ENCODE peak calls at places on chromosomes 2 and 18, in five cellular contexts. Q is NCI-H1694 treated with DMSO at 0.1 percent for 48 hours, N is thoracic aorta, W is uterus, V is cardiac muscle cell. H is an unnamed sample.

GRCh38 chr2:121019073-121019472 is 265.9 kb downstream of the TFCP2L1 start:
- DNase-seq in Q (no peak), N (no peak), W (no peak), V (peak), H (no peak)

GRCh38 chr2:113255140-113256070 is 23.3 kb downstream of the PAX8 start:
- DNase-seq in Q (no peak), N (no peak), W (no peak), V (peak), H (no peak)

GRCh38 chr2:26674002-26674751 is 18.3 kb upstream of the KCNK3 start:
- DNase-seq in Q (no peak), N (no peak), W (no peak), V (no peak), H (no peak)

GRCh38 chr2:85799215-85799956 is 45.6 kb downstream of the ATOH8 start:
- DNase-seq in Q (no peak), N (no peak), W (no peak), V (no peak), H (peak)

GRCh38 chr2:37768491-37768925 is 97.1 kb upstream of the CDC42EP3 start:
- DNase-seq in Q (no peak), N (peak), W (peak), V (peak), H (no peak)

GRCh38 chr18:74546751-74547530 is 12.6 kb downstream of the CNDP1 start:
- DNase-seq in Q (no peak), N (no peak), W (peak), V (peak), H (no peak)

GRCh38 chr2:54634564-54635511 is 88.6 kb upstream of the EML6 start:
- DNase-seq in Q (no peak), N (no peak), W (no peak), V (peak), H (no peak)

GRCh38 chr2:39107724-39108273 is 13.1 kb downstream of the SOS1 start:
- DNase-seq in Q (no peak), N (no peak), W (no peak), V (no peak), H (no peak)

GRCh38 chr18:25862881-25863600 is 227.4 kb downstream of the SS18 start:
- DNase-seq in Q (no peak), N (no peak), W (no peak), V (no peak), H (no peak)

GRCh38 chr2:107325983-107326786 is 440.2 kb upstream of the ST6GAL2 start:
- DNase-seq in Q (no peak), N (no peak), W (no peak), V (peak), H (no peak)

GRCh38 chr18:33751613-33752221 is 173.7 kb downstream of the ASXL3 start:
- DNase-seq in Q (peak), N (no peak), W (no peak), V (peak), H (no peak)

GRCh38 chr2:227766361-227766883 is 20.7 kb downstream of the SCYGR8 start:
- DNase-seq in Q (peak), N (peak), W (peak), V (peak), H (peak)

GRCh38 chr2:164498841-164499240 is 122.4 kb downstream of the GRB14 start:
- DNase-seq in Q (no peak), N (no peak), W (no peak), V (no peak), H (no peak)

GRCh38 chr2:222295368-222296041 is 3.3 kb downstream of the PAX3 start:
- DNase-seq in Q (no peak), N (no peak), W (no peak), V (no peak), H (no peak)

GRCh38 chr18:8139127-8139591 is 470.1 kb upstream of the RAB12 start:
- DNase-seq in Q (no peak), N (no peak), W (peak), V (peak), H (no peak)

GRCh38 chr2:241465543-241465942 is 42.8 kb downstream of the STK25 start:
- DNase-seq in Q (no peak), N (no peak), W (no peak), V (no peak), H (no peak)

GRCh38 chr2:174623690-174624089 is 26.1 kb upstream of the WIPF1 start:
- DNase-seq in Q (no peak), N (no peak), W (no peak), V (no peak), H (no peak)

GRCh38 chr2:145687445-145688104 is 1167.7 kb upstream of the ZEB2 start:
- DNase-seq in Q (no peak), N (no peak), W (no peak), V (peak), H (no peak)

GRCh38 chr18:76351961-76352581 is 143.0 kb downstream of the ZNF516 start:
- DNase-seq in Q (no peak), N (no peak), W (peak), V (peak), H (no peak)

GRCh38 chr2:31033032-31033431 is 105.2 kb downstream of the GALNT14 start:
- DNase-seq in Q (no peak), N (no peak), W (no peak), V (no peak), H (no peak)

GRCh38 chr2:149817206-149817605 is 229.6 kb upstream of the MMADHC start:
- DNase-seq in Q (no peak), N (no peak), W (no peak), V (peak), H (no peak)

GRCh38 chr2:185668710-185669109 is 69.9 kb upstream of the FSIP2 start:
- DNase-seq in Q (no peak), N (no peak), W (no peak), V (no peak), H (no peak)

GRCh38 chr2:188811522-188811921 is 162.7 kb upstream of the COL3A1 start:
- DNase-seq in Q (no peak), N (no peak), W (no peak), V (peak), H (no peak)

GRCh38 chr2:95346738-95347671 is 49.9 kb downstream of the KCNIP3 start:
- DNase-seq in Q (no peak), N (no peak), W (peak), V (peak), H (no peak)

GRCh38 chr18:38940863-38941531 is 1375.4 kb upstream of the CELF4 start:
- DNase-seq in Q (no peak), N (no peak), W (no peak), V (peak), H (no peak)

GRCh38 chr2:226611944-226612318 is 187.7 kb downstream of the IRS1 start:
- DNase-seq in Q (no peak), N (no peak), W (no peak), V (no peak), H (no peak)

GRCh38 chr18:76697441-76697901 is 124.9 kb upstream of the ZNF236 start:
- DNase-seq in Q (no peak), N (no peak), W (no peak), V (peak), H (no peak)

GRCh38 chr2:119383410-119384140 is 16.8 kb downstream of the DBI start:
- DNase-seq in Q (peak), N (no peak), W (no peak), V (no peak), H (no peak)

GRCh38 chr2:122543815-122544214 is 788.4 kb downstream of the TSN start:
- DNase-seq in Q (no peak), N (no peak), W (no peak), V (no peak), H (no peak)

GRCh38 chr18:11391636-11392035 is 217.8 kb upstream of the SLC35G4 start:
- DNase-seq in Q (no peak), N (no peak), W (no peak), V (no peak), H (no peak)

GRCh38 chr18:41326311-41326710 is 628.7 kb upstream of the PIK3C3 start:
- DNase-seq in Q (no peak), N (no peak), W (no peak), V (peak), H (no peak)

GRCh38 chr2:74458957-74459290 is 686 bp downstream of the WBP1 start:
- DNase-seq in Q (no peak), N (no peak), W (no peak), V (peak), H (no peak)

GRCh38 chr2:241702405-241703127 is 727 bp downstream of the ING5 start:
- DNase-seq in Q (peak), N (peak), W (no peak), V (peak), H (peak)

GRCh38 chr2:219870023-219870422 is 242.6 kb downstream of the SLC4A3 start:
- DNase-seq in Q (no peak), N (no peak), W (no peak), V (no peak), H (no peak)

GRCh38 chr2:170324640-170325046 is 146.7 kb downstream of the MYO3B start:
- DNase-seq in Q (peak), N (no peak), W (no peak), V (peak), H (no peak)

GRCh38 chr2:186980787-186981550 is 132.0 kb upstream of the ZSWIM2 start:
- DNase-seq in Q (no peak), N (no peak), W (no peak), V (no peak), H (no peak)

GRCh38 chr2:3342324-3342723 is 35.3 kb downstream of the EIPR1 start:
- DNase-seq in Q (no peak), N (no peak), W (no peak), V (no peak), H (no peak)

GRCh38 chr2:42116195-42117181 is 52.7 kb upstream of the EML4 start:
- DNase-seq in Q (no peak), N (no peak), W (no peak), V (peak), H (no peak)

H was measured in omental fat pad.